ENCODE peak calls at places on chromosomes 5 and 9, in four cellular contexts. E is adrenal gland, W is tibial nerve, D is transverse colon. F is an unnamed sample.
A peak's percentile ranks its signal among the peaks of the same experiment; 100 is the strongest.

GRCh38 chr5:78497573-78498533 is 137.4 kb downstream of the SCAMP1 start:
- DNase-seq in D (no peak), E (peak; percentile 58), W (no peak), F (peak; percentile 10)

GRCh38 chr5:31585519-31586270 is 53.2 kb upstream of the PDZD2 start:
- DNase-seq in D (no peak), E (no peak), W (no peak), F (no peak)

GRCh38 chr5:109718632-109719031 is 28.9 kb downstream of the MAN2A1 start:
- DNase-seq in D (no peak), W (no peak), E (no peak), F (no peak)

GRCh38 chr5:118679123-118679940 is 309.0 kb downstream of the DTWD2 start:
- DNase-seq in E (no peak), W (no peak), D (no peak), F (no peak)

GRCh38 chr9:97943308-97943855 is 5.4 kb upstream of the HEMGN start:
- DNase-seq in D (no peak), E (no peak), W (no peak), F (no peak)

GRCh38 chr5:169131944-169132343 is 169.0 kb downstream of the SLIT3 start:
- DNase-seq in E (no peak), D (no peak), W (no peak), F (no peak)

GRCh38 chr9:131180454-131180853 is 55.1 kb downstream of the NUP214 start:
- DNase-seq in E (no peak), W (no peak), D (no peak), F (no peak)

GRCh38 chr5:74940782-74941363 is 74.7 kb upstream of the FAM169A start:
- DNase-seq in E (no peak), D (no peak), W (no peak), F (no peak)

GRCh38 chr9:38685535-38685934 is 34.4 kb downstream of the FAM240B start:
- DNase-seq in E (no peak), W (no peak), D (no peak), F (no peak)

GRCh38 chr5:34915856-34916192 is 313 bp downstream of the BRIX1 start:
- DNase-seq in E (no peak), W (no peak), D (no peak), F (no peak)

GRCh38 chr5:4553130-4553529 is 587.0 kb upstream of the ADAMTS16 start:
- DNase-seq in E (no peak), D (no peak), W (no peak), F (no peak)

GRCh38 chr9:86353591-86354047 is 591 bp downstream of the TUT7 start:
- DNase-seq in E (no peak), D (peak; percentile 68), W (no peak), F (peak; percentile 65)

GRCh38 chr9:4298255-4299005 is 1.4 kb downstream of the GLIS3 start:
- DNase-seq in W (peak; percentile 18), E (peak; percentile 62), D (peak; percentile 56), F (peak; percentile 70)

GRCh38 chr9:124040186-124040920 is 28.8 kb downstream of the LHX2 start:
- DNase-seq in D (no peak), W (no peak), E (no peak), F (no peak)

GRCh38 chr5:159605585-159605984 is 275.3 kb upstream of the IL12B start:
- DNase-seq in W (no peak), E (peak; percentile 76), D (no peak), F (no peak)

GRCh38 chr9:16329699-16330113 is 540.8 kb downstream of the BNC2 start:
- DNase-seq in W (no peak), E (no peak), D (peak; percentile 16), F (peak; percentile 34)

GRCh38 chr5:12019306-12019705 is 115.1 kb upstream of the CTNND2 start:
- DNase-seq in D (no peak), E (no peak), W (no peak), F (no peak)

GRCh38 chr5:42628821-42629220 is 127.8 kb upstream of the CCDC152 start:
- DNase-seq in E (no peak), D (no peak), W (no peak), F (no peak)

GRCh38 chr5:38948501-38948900 is 102.7 kb downstream of the OSMR start:
- DNase-seq in D (no peak), E (no peak), W (no peak), F (no peak)

GRCh38 chr9:134736791-134737489 is 95.3 kb downstream of the COL5A1 start:
- DNase-seq in E (no peak), W (no peak), D (no peak), F (no peak)

GRCh38 chr9:134739660-134739968 is 98.0 kb downstream of the COL5A1 start:
- DNase-seq in D (no peak), W (no peak), E (no peak), F (no peak)

GRCh38 chr9:134740071-134740470 is 98.5 kb downstream of the COL5A1 start:
- DNase-seq in D (no peak), E (no peak), W (no peak), F (no peak)

GRCh38 chr9:134738869-134739659 is 97.5 kb downstream of the COL5A1 start:
- DNase-seq in E (peak; percentile 71), D (peak; percentile 63), W (peak; percentile 74), F (peak; percentile 67)

DNA sequence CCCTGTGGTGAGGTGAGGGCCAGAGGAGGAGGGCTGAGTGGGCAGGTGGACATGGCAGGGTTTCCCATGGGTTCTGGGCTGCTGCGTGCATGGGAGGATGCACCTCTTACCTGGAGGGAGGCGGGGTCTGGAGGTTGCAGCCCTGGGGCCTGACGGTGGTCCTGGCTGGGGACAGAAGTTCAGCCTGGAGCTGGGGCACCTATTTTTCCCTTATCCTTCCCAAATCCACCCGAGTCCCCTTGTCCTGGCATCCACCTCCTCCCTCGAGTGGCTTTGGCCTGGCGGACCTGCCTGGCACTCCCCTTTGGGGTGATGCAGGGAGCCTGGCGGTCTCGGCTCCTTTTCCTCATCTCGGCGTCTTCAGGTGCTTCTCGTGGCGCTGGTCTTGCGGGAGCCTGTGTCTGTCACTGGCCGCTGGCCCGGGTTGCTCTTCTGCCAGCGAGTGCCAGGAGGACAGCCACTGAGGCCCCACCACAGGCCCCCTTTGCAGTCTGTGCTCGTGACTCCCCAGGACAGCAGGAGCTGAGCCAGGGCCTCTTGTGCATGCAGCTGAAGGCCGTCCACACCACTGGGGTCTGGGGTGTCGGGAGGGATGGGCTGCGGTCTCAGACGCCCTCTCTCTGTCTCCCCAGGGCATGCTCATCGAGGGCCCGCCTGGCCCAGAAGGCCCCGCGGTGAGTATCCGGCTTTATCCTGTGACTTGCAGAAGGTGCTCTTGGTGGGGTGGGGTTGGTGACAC is 96.4 kb downstream of the COL5A1 start:
- DNase-seq in W (no peak), E (no peak), D (no peak), F (no peak)
- H3K36me3 ChIP-seq in W (peaks cover 72% of the 10 kb centered on the region), E (no peaks in the 10 kb centered on the region), D (no peaks in the 10 kb centered on the region), F (no peaks in the 10 kb centered on the region)

GRCh38 chr5:58979090-58979489 is 396.2 kb downstream of the RAB3C start:
- DNase-seq in E (no peak), D (no peak), W (no peak), F (no peak)
- H3K36me3 ChIP-seq in E (no peaks in the 10 kb centered on the region), D (no peaks in the 10 kb centered on the region), W (peaks cover 50% of the 10 kb centered on the region), F (peaks cover 5% of the 10 kb centered on the region)

GRCh38 chr9:121138973-121139372 is 62.7 kb downstream of the RAB14 start:
- DNase-seq in E (no peak), D (no peak), W (no peak), F (no peak)

GRCh38 chr9:121133104-121133816 is 58.5 kb downstream of the CNTRL start:
- DNase-seq in W (no peak), E (no peak), D (peak; percentile 56), F (peak; percentile 53)

GRCh38 chr9:121135642-121136041 is 60.9 kb downstream of the CNTRL start:
- DNase-seq in D (no peak), W (no peak), E (no peak), F (no peak)

GRCh38 chr9:121141706-121142105 is 60.0 kb downstream of the RAB14 start:
- DNase-seq in D (no peak), W (no peak), E (no peak), F (no peak)

DNA sequence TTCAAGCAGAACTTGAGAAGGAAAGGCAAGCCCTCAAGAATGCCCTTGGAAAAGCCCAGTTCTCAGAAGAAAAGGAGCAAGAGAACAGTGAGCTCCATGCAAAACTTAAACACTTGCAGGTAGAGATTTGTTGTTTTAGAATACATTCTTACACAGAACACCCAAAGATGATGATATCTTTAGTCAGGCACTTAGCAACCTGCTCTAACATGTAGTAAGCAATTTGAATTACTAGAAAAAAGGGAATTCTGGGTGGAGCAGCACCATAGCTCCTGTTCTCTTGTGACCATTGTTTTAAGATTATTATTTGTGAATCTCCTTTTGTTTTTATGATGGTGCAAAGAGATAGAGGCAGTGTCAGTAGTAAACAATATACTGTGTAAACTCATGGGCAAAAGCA is 63.1 kb downstream of the RAB14 start:
- DNase-seq in D (no peak), W (no peak), E (no peak), F (no peak)
- H3K36me3 ChIP-seq in D (no peaks in the 10 kb centered on the region), W (peaks cover 83% of the 10 kb centered on the region), E (peaks cover 38% of the 10 kb centered on the region), F (no peaks in the 10 kb centered on the region)

DNA sequence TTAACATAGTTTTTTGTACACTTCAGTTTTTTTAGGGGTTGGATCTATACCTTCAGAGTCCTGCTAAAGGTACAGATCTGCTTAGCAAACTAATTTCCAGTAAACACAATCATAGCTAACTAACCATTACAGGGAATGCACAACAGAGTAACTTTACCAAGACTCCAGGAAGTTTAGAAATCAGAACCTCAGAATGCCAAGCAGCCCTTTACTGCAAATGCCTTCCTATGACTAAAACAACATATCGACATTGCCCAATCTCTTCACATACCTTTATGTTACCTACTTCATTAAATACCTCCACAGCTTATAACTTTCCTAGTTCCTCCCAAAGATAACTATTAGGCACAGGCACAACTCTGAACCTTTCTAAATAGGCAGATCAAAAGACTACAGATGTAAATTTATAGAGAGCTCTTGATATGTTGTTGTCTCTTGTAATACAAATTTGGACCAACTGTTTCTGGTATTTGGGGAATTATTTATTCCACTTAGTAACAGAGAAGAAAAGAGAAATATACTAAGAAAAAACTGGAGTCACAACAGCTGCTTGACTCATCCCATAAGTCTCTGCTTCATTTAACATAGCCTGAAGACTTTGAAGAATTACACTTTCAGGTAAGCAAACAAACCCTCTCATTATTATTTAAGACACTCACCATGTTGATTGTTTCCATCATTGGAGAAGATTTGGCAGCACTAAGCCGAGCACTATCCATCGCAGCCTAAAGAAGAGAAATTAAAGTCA is 46.0 kb upstream of the OR2K2 start:
- DNase-seq in W (no peak), E (no peak), D (no peak), F (no peak)
- H3K36me3 ChIP-seq in W (peaks cover 96% of the 10 kb centered on the region), E (peaks cover 74% of the 10 kb centered on the region), D (no peaks in the 10 kb centered on the region), F (peaks cover 8% of the 10 kb centered on the region)

GRCh38 chr5:102628449-102629175 is 126.5 kb upstream of the PAM start:
- DNase-seq in D (no peak), W (no peak), E (peak; percentile 72), F (no peak)
- H3K36me3 ChIP-seq in D (no peaks in the 10 kb centered on the region), W (no peaks in the 10 kb centered on the region), E (no peaks in the 10 kb centered on the region), F (no peaks in the 10 kb centered on the region)

DNA sequence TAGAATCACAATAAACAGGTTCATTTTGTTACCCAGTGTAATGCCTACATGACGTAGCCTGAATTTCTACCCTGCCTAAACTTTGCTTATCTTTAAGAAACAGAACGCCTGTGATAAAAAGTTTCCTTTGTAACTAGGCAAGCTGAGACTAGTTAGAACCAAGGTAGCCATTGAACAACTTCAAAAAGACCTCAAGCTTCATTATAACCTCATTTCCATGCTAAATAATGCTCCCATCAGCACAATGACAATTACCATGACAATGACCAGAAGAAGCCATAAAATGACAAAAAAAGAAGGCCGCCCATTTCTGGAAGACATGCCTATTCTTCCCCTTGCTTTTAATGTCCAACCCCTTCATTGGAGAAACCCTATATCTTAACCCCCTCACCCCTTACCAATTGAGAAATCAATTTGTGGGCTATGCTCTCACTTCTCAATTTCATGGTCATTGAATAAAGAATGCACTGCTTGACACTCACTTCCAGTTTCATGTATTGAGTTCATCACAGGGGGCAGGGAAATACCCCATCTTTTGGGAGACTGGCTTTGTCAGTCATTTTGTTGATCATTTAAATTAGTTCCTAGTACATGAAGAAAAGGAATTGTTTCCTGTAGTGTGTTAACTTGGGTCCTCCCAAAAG is 276.8 kb downstream of the MCTP1 start:
- DNase-seq in D (no peak), E (no peak), W (no peak), F (no peak)
- H3K36me3 ChIP-seq in D (no peaks in the 10 kb centered on the region), E (no peaks in the 10 kb centered on the region), W (no peaks in the 10 kb centered on the region), F (no peaks in the 10 kb centered on the region)

F was measured in colonic mucosa.